ENCODE peak calls at places on chromosomes 12 and 14, in six cellular contexts. Q, V, B, O, M and X are unnamed samples.

GRCh38 chr12:115517913-115518312 is 759.6 kb downstream of the MED13L start:
- DNase-seq in Q (no peak), V (no peak), B (no peak), O (no peak), M (no peak), X (no peak)

GRCh38 chr12:132648616-132649225 is 30.1 kb downstream of the P2RX2 start:
- DNase-seq in Q (no peak), V (no peak), B (no peak), O (no peak), M (no peak), X (no peak)

GRCh38 chr14:49315570-49315969 is 270.6 kb downstream of the RPS29 start:
- DNase-seq in Q (no peak), V (no peak), B (no peak), O (no peak), M (no peak), X (no peak)

GRCh38 chr14:89041245-89041585 is 216.8 kb downstream of the TTC8 start:
- DNase-seq in Q (peak), V (peak), B (no peak), O (peak), M (peak), X (no peak)

GRCh38 chr12:47900480-47901129 is 4.2 kb downstream of the VDR start:
- DNase-seq in Q (peak), V (no peak), B (peak), O (peak), M (peak), X (no peak)

GRCh38 chr12:11553871-11554533 is 95.5 kb upstream of the ETV6 start:
- DNase-seq in Q (no peak), V (peak), B (peak), O (peak), M (peak), X (no peak)

GRCh38 chr12:98578392-98578791 is 15.1 kb upstream of the SLC25A3 start:
- DNase-seq in Q (no peak), V (no peak), B (no peak), O (no peak), M (no peak), X (no peak)

GRCh38 chr14:95250126-95250824 is 69.4 kb downstream of the CLMN start:
- DNase-seq in Q (no peak), V (no peak), B (no peak), O (no peak), M (no peak), X (no peak)

GRCh38 chr14:50038398-50039119 is 77.8 kb downstream of the VCPKMT start:
- DNase-seq in Q (no peak), V (peak), B (no peak), O (no peak), M (peak), X (no peak)

GRCh38 chr12:95205016-95205415 is 12.3 kb downstream of the FGD6 start:
- DNase-seq in Q (no peak), V (no peak), B (no peak), O (no peak), M (no peak), X (no peak)

GRCh38 chr14:104929268-104930230 is 4.9 kb downstream of the PLD4 start:
- DNase-seq in Q (peak), V (no peak), B (no peak), O (no peak), M (no peak), X (no peak)

GRCh38 chr12:52730383-52730782 is 27.1 kb upstream of the KRT77 start:
- DNase-seq in Q (no peak), V (no peak), B (no peak), O (no peak), M (no peak), X (no peak)

GRCh38 chr12:108572166-108572790 is 9.9 kb downstream of the ISCU start:
- DNase-seq in Q (no peak), V (no peak), B (no peak), O (no peak), M (peak), X (peak)

GRCh38 chr12:107126688-107127481 is 33.5 kb upstream of the CRY1 start:
- DNase-seq in Q (no peak), V (no peak), B (peak), O (no peak), M (no peak), X (no peak)
- TF ChIP-seq CTCF in Q (no peak), V (peak), B (peak), O (no peak), M (no peak), X (peak)

GRCh38 chr12:124577986-124578385 is 10.6 kb upstream of the NCOR2 start:
- DNase-seq in Q (no peak), V (no peak), B (no peak), O (no peak), M (no peak), X (no peak)
- TF ChIP-seq CTCF in Q (no peak), V (no peak), B (no peak), O (no peak), M (no peak), X (no peak)

GRCh38 chr14:90556666-90557450 is 160.0 kb downstream of the CALM1 start:
- DNase-seq in Q (no peak), V (no peak), B (no peak), O (no peak), M (no peak), X (no peak)
- TF ChIP-seq CTCF in Q (no peak), V (no peak), B (no peak), O (peak), M (no peak), X (no peak)

GRCh38 chr14:57962293-57962996 is 96.6 kb upstream of the SLC35F4 start:
- DNase-seq in Q (no peak), V (no peak), B (peak), O (no peak), M (no peak), X (no peak)
- TF ChIP-seq CTCF in Q (no peak), V (no peak), B (peak), O (no peak), M (no peak), X (peak)

DNA sequence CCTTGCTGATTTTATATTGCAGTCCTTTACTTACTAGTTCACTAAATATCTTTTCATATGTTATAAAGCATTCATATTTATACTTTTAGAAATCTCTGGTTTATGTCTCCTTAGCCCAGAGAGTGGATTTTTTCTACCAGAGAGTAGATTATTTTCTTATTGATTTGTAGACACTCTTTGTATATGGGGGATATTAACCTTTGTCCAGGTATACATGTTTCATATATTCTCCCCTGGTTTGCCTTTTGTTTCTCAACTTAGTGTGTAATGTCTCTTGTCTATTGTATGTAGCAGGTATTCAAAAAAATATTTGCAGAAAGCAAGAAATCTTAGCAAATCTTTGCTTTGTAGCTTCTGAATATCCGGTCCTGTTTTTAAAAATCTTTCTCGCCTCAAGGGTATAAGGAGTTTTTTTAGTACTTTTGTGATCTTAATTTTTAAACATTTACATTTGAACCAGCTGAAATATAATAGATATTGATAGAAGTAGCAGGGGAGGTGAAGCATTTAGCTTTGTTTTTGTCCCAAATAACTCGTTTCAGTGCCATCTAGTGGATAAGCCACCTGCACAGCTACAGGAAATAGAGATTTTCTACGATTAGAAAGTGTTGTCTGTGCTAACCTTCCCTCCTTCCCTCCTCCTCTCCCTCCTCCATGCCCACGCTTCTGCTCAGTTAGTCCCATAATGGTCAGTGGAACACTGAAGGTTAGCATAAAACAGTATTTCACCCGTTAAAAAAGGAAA is 97.0 kb downstream of the PHETA1 start:
- DNase-seq in Q (no peak), V (no peak), B (no peak), O (no peak), M (no peak), X (no peak)
- TF ChIP-seq CTCF in Q (no peak), V (peak), B (peak), O (no peak), M (no peak), X (peak)

GRCh38 chr14:83217492-83217891 is 1683.8 kb upstream of the SEL1L start:
- DNase-seq in Q (no peak), V (peak), B (no peak), O (no peak), M (no peak), X (no peak)
- TF ChIP-seq CTCF in Q (no peak), V (peak), B (no peak), O (no peak), M (no peak), X (no peak)

GRCh38 chr14:59055439-59056045 is 132.9 kb upstream of the DAAM1 start:
- DNase-seq in Q (no peak), V (peak), B (no peak), O (no peak), M (peak), X (no peak)
- TF ChIP-seq CTCF in Q (no peak), V (peak), B (no peak), O (peak), M (peak), X (peak)

DNA sequence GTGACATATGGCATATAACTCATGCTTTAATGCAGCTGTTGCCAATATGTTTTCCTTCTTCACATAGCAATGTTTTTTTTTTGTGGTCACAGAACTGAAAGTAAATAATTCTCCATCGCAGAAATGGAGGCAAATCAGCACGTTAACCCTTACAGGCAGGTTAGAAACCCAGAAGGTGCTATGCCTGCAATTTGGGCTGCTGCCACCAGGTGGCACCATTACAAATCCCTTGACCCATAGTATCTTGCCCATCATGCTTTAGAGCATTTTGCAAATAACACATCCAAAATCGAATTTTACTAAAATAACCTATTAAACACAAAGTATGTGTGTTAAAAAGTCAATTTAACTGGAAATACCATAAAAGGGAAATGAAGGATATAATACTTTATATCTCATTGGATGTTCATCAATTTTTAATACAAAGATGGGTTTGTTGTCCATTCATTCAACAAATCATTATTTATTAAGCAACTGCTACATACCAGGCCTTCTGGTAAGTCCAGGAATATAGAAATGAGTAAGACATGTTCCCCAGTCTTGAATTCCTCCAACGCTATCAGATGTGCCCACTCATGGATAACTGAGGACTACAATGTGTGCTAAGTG is 340.1 kb downstream of the GLT1D1 start:
- DNase-seq in Q (no peak), V (no peak), B (peak), O (no peak), M (no peak), X (no peak)
- TF ChIP-seq CTCF in Q (no peak), V (peak), B (peak), O (peak), M (peak), X (peak)

GRCh38 chr12:130423991-130424857 is 86.5 kb downstream of the PIWIL1 start:
- DNase-seq in Q (peak), V (no peak), B (no peak), O (no peak), M (no peak), X (peak)

GRCh38 chr12:130422676-130423075 is 85.0 kb downstream of the PIWIL1 start:
- DNase-seq in Q (peak), V (no peak), B (no peak), O (no peak), M (no peak), X (peak)

GRCh38 chr12:130424858-130425697 is 87.4 kb downstream of the PIWIL1 start:
- DNase-seq in Q (peak), V (no peak), B (no peak), O (no peak), M (no peak), X (peak)

GRCh38 chr12:130421896-130422295 is 84.2 kb downstream of the PIWIL1 start:
- DNase-seq in Q (peak), V (no peak), B (no peak), O (no peak), M (no peak), X (peak)

GRCh38 chr12:130423136-130423535 is 85.4 kb downstream of the PIWIL1 start:
- DNase-seq in Q (peak), V (no peak), B (no peak), O (no peak), M (no peak), X (peak)
- TF ChIP-seq CTCF in Q (no peak), V (no peak), B (no peak), O (no peak), M (no peak), X (no peak)

GRCh38 chr14:92352158-92352985 is 29.4 kb downstream of the SLC24A4 start:
- DNase-seq in Q (no peak), V (no peak), B (peak), O (no peak), M (no peak), X (no peak)
- TF ChIP-seq CTCF in Q (no peak), V (peak), B (peak), O (peak), M (no peak), X (peak)